ENCODE peak calls at places on chromosomes 2 and 18, in six cellular contexts. One of them, this sample, is unnamed.

GRCh38 chr2:12797815-12798214 is 81.1 kb downstream of the TRIB2 start:
- DNase-seq in ovary: no peak
- DNase-seq in prostate gland: no peak
- DNase-seq in naive thymus-derived CD4-positive, alpha-beta T cell: no peak
- DNase-seq in MM.1S: no peak
- DNase-seq in heart left ventricle: no peak
- DNase-seq in this sample: no peak

GRCh38 chr2:202023198-202023903 is 10.3 kb upstream of the FZD7 start:
- DNase-seq in ovary: no peak
- DNase-seq in MM.1S: no peak
- DNase-seq in heart left ventricle: no peak
- DNase-seq in naive thymus-derived CD4-positive, alpha-beta T cell: no peak
- DNase-seq in prostate gland: no peak
- DNase-seq in this sample: no peak

GRCh38 chr2:222302178-222303018 is 3.6 kb upstream of the PAX3 start:
- DNase-seq in MM.1S: no peak
- DNase-seq in ovary: no peak
- DNase-seq in naive thymus-derived CD4-positive, alpha-beta T cell: no peak
- DNase-seq in prostate gland: no peak
- DNase-seq in heart left ventricle: no peak
- DNase-seq in this sample: no peak

GRCh38 chr2:28025116-28025515 is 134.6 kb downstream of the BABAM2 start:
- DNase-seq in naive thymus-derived CD4-positive, alpha-beta T cell: no peak
- DNase-seq in prostate gland: no peak
- DNase-seq in heart left ventricle: no peak
- DNase-seq in MM.1S: no peak
- DNase-seq in ovary: no peak
- DNase-seq in this sample: no peak

GRCh38 chr2:46031124-46031523 is 266.1 kb upstream of the EPAS1 start:
- DNase-seq in heart left ventricle: no peak
- DNase-seq in ovary: no peak
- DNase-seq in prostate gland: no peak
- DNase-seq in naive thymus-derived CD4-positive, alpha-beta T cell: no peak
- DNase-seq in MM.1S: no peak
- DNase-seq in this sample: no peak

GRCh38 chr2:168894720-168895119 is 4.5 kb upstream of the SPC25 start:
- DNase-seq in prostate gland: no peak
- DNase-seq in naive thymus-derived CD4-positive, alpha-beta T cell: no peak
- DNase-seq in heart left ventricle: no peak
- DNase-seq in MM.1S: no peak
- DNase-seq in ovary: no peak
- DNase-seq in this sample: no peak

GRCh38 chr18:61597321-61597720 is 264.1 kb downstream of the CDH20 start:
- DNase-seq in ovary: no peak
- DNase-seq in heart left ventricle: no peak
- DNase-seq in prostate gland: no peak
- DNase-seq in naive thymus-derived CD4-positive, alpha-beta T cell: no peak
- DNase-seq in MM.1S: no peak
- DNase-seq in this sample: no peak

GRCh38 chr2:75375646-75376582 is 176.6 kb upstream of the TACR1 start:
- DNase-seq in prostate gland: no peak
- DNase-seq in naive thymus-derived CD4-positive, alpha-beta T cell: no peak
- DNase-seq in ovary: no peak
- DNase-seq in heart left ventricle: no peak
- DNase-seq in MM.1S: no peak
- DNase-seq in this sample: no peak

GRCh38 chr2:12402440-12403139 is 314.1 kb upstream of the TRIB2 start:
- DNase-seq in prostate gland: no peak
- DNase-seq in heart left ventricle: no peak
- DNase-seq in ovary: no peak
- DNase-seq in MM.1S: no peak
- DNase-seq in naive thymus-derived CD4-positive, alpha-beta T cell: no peak
- DNase-seq in this sample: no peak

GRCh38 chr2:203869610-203870042 is 2.1 kb downstream of the CTLA4 start:
- DNase-seq in MM.1S: no peak
- DNase-seq in ovary: no peak
- DNase-seq in naive thymus-derived CD4-positive, alpha-beta T cell: peak; percentile 67
- DNase-seq in heart left ventricle: no peak
- DNase-seq in prostate gland: no peak
- DNase-seq in this sample: peak; percentile 80

GRCh38 chr2:207166349-207167128 is 791 bp upstream of the KLF7 start:
- DNase-seq in MM.1S: peak; percentile 70
- DNase-seq in prostate gland: peak; percentile 67
- DNase-seq in naive thymus-derived CD4-positive, alpha-beta T cell: peak; percentile 67
- DNase-seq in ovary: peak; percentile 75
- DNase-seq in heart left ventricle: peak; percentile 89
- DNase-seq in this sample: peak; percentile 76

GRCh38 chr18:22999212-22999611 is 66.1 kb downstream of the RBBP8 start:
- DNase-seq in heart left ventricle: no peak
- DNase-seq in naive thymus-derived CD4-positive, alpha-beta T cell: no peak
- DNase-seq in MM.1S: no peak
- DNase-seq in ovary: no peak
- DNase-seq in prostate gland: no peak
- DNase-seq in this sample: no peak

GRCh38 chr2:70979626-70980025 is 1.2 kb downstream of the ANKRD53 start:
- DNase-seq in naive thymus-derived CD4-positive, alpha-beta T cell: no peak
- DNase-seq in heart left ventricle: no peak
- DNase-seq in MM.1S: no peak
- DNase-seq in ovary: no peak
- DNase-seq in prostate gland: no peak
- DNase-seq in this sample: no peak

GRCh38 chr2:140085674-140086073 is 1305.5 kb upstream of the NXPH2 start:
- DNase-seq in naive thymus-derived CD4-positive, alpha-beta T cell: no peak
- DNase-seq in MM.1S: no peak
- DNase-seq in ovary: no peak
- DNase-seq in heart left ventricle: no peak
- DNase-seq in prostate gland: no peak
- DNase-seq in this sample: no peak

GRCh38 chr2:167697194-167697593 is 550.2 kb downstream of the STK39 start:
- DNase-seq in ovary: no peak
- DNase-seq in prostate gland: no peak
- DNase-seq in naive thymus-derived CD4-positive, alpha-beta T cell: no peak
- DNase-seq in heart left ventricle: no peak
- DNase-seq in MM.1S: no peak
- DNase-seq in this sample: no peak

GRCh38 chr2:168552450-168552856 is 96.4 kb downstream of the CERS6 start:
- DNase-seq in naive thymus-derived CD4-positive, alpha-beta T cell: no peak
- DNase-seq in prostate gland: no peak
- DNase-seq in heart left ventricle: no peak
- DNase-seq in ovary: no peak
- DNase-seq in MM.1S: peak; percentile 42
- DNase-seq in this sample: no peak

GRCh38 chr2:5409925-5410360 is 282.2 kb upstream of the SOX11 start:
- DNase-seq in naive thymus-derived CD4-positive, alpha-beta T cell: no peak
- DNase-seq in prostate gland: no peak
- DNase-seq in MM.1S: no peak
- DNase-seq in ovary: no peak
- DNase-seq in heart left ventricle: no peak
- DNase-seq in this sample: no peak

GRCh38 chr2:23940976-23941605 is 828 bp downstream of the UBXN2A start:
- DNase-seq in naive thymus-derived CD4-positive, alpha-beta T cell: no peak
- DNase-seq in MM.1S: no peak
- DNase-seq in heart left ventricle: no peak
- DNase-seq in prostate gland: no peak
- DNase-seq in ovary: no peak
- DNase-seq in this sample: peak; percentile 34

GRCh38 chr2:222102746-222103349 is 195.9 kb downstream of the PAX3 start:
- DNase-seq in MM.1S: no peak
- DNase-seq in heart left ventricle: no peak
- DNase-seq in naive thymus-derived CD4-positive, alpha-beta T cell: no peak
- DNase-seq in ovary: no peak
- DNase-seq in prostate gland: no peak
- DNase-seq in this sample: no peak

GRCh38 chr2:2834105-2834504 is 503.0 kb upstream of the MYT1L start:
- DNase-seq in prostate gland: no peak
- DNase-seq in naive thymus-derived CD4-positive, alpha-beta T cell: no peak
- DNase-seq in ovary: no peak
- DNase-seq in heart left ventricle: no peak
- DNase-seq in MM.1S: no peak
- DNase-seq in this sample: no peak
- H3K4me3 ChIP-seq in prostate gland: no peak overlapping the region
- H3K4me3 ChIP-seq in naive thymus-derived CD4-positive, alpha-beta T cell: no peak overlapping the region
- H3K4me3 ChIP-seq in ovary: no peak overlapping the region
- H3K4me3 ChIP-seq in heart left ventricle: no peak overlapping the region
- H3K4me3 ChIP-seq in MM.1S: no peak overlapping the region
- H3K4me3 ChIP-seq in this sample: no peak overlapping the region

DNA sequence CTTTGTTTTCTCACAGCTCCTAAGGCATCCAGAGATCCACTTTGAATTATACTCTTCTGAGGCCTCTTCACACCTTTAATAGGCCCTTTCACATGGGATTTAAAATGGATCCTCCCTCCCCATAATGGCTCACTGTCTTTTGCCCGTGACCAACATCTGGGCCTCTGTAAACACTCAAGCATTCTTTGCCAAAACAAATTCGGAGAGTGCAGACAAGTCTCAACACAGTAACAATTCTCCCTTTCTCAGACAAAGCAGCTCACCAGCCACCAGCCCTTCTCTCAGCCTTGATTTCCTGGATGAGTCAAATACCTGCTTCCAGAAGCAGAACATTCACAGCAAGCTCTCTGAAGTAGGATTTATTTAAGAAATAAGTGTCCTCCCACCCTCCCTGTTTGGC is 14.0 kb upstream of the IMP4 start:
- DNase-seq in heart left ventricle: no peak
- DNase-seq in MM.1S: no peak
- DNase-seq in naive thymus-derived CD4-positive, alpha-beta T cell: no peak
- DNase-seq in prostate gland: no peak
- DNase-seq in ovary: no peak
- DNase-seq in this sample: no peak
- H3K4me1 ChIP-seq in heart left ventricle: no peaks in the 10 kb centered on the region
- H3K4me1 ChIP-seq in MM.1S: peaks cover 8% of the 10 kb centered on the region
- H3K4me1 ChIP-seq in naive thymus-derived CD4-positive, alpha-beta T cell: no peaks in the 10 kb centered on the region
- H3K4me1 ChIP-seq in prostate gland: no peaks in the 10 kb centered on the region
- H3K4me1 ChIP-seq in ovary: no peaks in the 10 kb centered on the region
- H3K4me1 ChIP-seq in this sample: peaks cover 4% of the 10 kb centered on the region

GRCh38 chr2:230674930-230675672 is 37.5 kb upstream of the CAB39 start:
- DNase-seq in ovary: no peak
- DNase-seq in prostate gland: no peak
- DNase-seq in heart left ventricle: no peak
- DNase-seq in MM.1S: no peak
- DNase-seq in naive thymus-derived CD4-positive, alpha-beta T cell: no peak
- DNase-seq in this sample: no peak

GRCh38 chr2:230672836-230673235 is 39.8 kb upstream of the CAB39 start:
- DNase-seq in MM.1S: no peak
- DNase-seq in naive thymus-derived CD4-positive, alpha-beta T cell: no peak
- DNase-seq in prostate gland: no peak
- DNase-seq in heart left ventricle: no peak
- DNase-seq in ovary: no peak
- DNase-seq in this sample: no peak

GRCh38 chr2:230671117-230671516 is 41.5 kb upstream of the CAB39 start:
- DNase-seq in naive thymus-derived CD4-positive, alpha-beta T cell: no peak
- DNase-seq in prostate gland: no peak
- DNase-seq in ovary: no peak
- DNase-seq in heart left ventricle: no peak
- DNase-seq in MM.1S: peak; percentile 65
- DNase-seq in this sample: no peak

GRCh38 chr2:230677182-230677946 is 35.3 kb upstream of the CAB39 start:
- DNase-seq in naive thymus-derived CD4-positive, alpha-beta T cell: no peak
- DNase-seq in MM.1S: no peak
- DNase-seq in heart left ventricle: no peak
- DNase-seq in prostate gland: no peak
- DNase-seq in ovary: no peak
- DNase-seq in this sample: no peak

GRCh38 chr2:230674401-230674800 is 38.2 kb upstream of the CAB39 start:
- DNase-seq in prostate gland: no peak
- DNase-seq in naive thymus-derived CD4-positive, alpha-beta T cell: no peak
- DNase-seq in heart left ventricle: no peak
- DNase-seq in ovary: no peak
- DNase-seq in MM.1S: no peak
- DNase-seq in this sample: no peak
- H3K27ac ChIP-seq in prostate gland: no peak overlapping the region
- H3K27ac ChIP-seq in naive thymus-derived CD4-positive, alpha-beta T cell: no peak overlapping the region
- H3K27ac ChIP-seq in heart left ventricle: no peak overlapping the region
- H3K27ac ChIP-seq in ovary: no peak overlapping the region
- H3K27ac ChIP-seq in MM.1S: no peak overlapping the region
- H3K27ac ChIP-seq in this sample: no peak overlapping the region

DNA sequence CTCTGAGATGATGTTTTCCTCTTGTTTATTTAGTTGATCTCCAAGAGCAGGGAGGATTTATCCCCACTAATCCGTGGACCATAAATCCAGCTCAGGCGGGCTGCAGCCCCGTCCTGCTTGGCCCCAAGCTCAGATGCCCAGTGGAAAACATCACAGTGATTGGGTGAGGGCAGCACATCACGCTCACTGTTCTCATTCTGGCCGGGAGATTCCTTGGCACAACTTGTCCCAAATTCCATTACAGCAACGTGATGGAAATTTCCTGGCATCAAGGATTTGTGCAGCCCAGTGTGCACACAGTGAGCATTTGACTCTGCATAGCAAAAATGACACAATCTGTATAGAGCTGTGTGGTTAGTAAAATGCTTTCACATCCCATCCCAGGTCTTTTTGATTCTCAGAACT is 96.8 kb downstream of the VAPA start:
- DNase-seq in MM.1S: no peak
- DNase-seq in naive thymus-derived CD4-positive, alpha-beta T cell: no peak
- DNase-seq in prostate gland: peak; percentile 54
- DNase-seq in heart left ventricle: peak; percentile 83
- DNase-seq in ovary: peak; percentile 54
- DNase-seq in this sample: no peak
- H3K4me3 ChIP-seq in MM.1S: no peak overlapping the region
- H3K4me3 ChIP-seq in naive thymus-derived CD4-positive, alpha-beta T cell: no peak overlapping the region
- H3K4me3 ChIP-seq in prostate gland: no peak overlapping the region
- H3K4me3 ChIP-seq in heart left ventricle: no peak overlapping the region
- H3K4me3 ChIP-seq in ovary: no peak overlapping the region
- H3K4me3 ChIP-seq in this sample: no peak overlapping the region

GRCh38 chr2:48251437-48252148 is 278.4 kb upstream of the STON1 start:
- DNase-seq in prostate gland: no peak
- DNase-seq in heart left ventricle: no peak
- DNase-seq in MM.1S: no peak
- DNase-seq in naive thymus-derived CD4-positive, alpha-beta T cell: no peak
- DNase-seq in ovary: no peak
- DNase-seq in this sample: no peak
- H3K4me1 ChIP-seq in prostate gland: peaks cover 4% of the 10 kb centered on the region
- H3K4me1 ChIP-seq in heart left ventricle: peaks cover 23% of the 10 kb centered on the region
- H3K4me1 ChIP-seq in MM.1S: peaks cover 11% of the 10 kb centered on the region
- H3K4me1 ChIP-seq in naive thymus-derived CD4-positive, alpha-beta T cell: no peaks in the 10 kb centered on the region
- H3K4me1 ChIP-seq in ovary: peaks cover 7% of the 10 kb centered on the region
- H3K4me1 ChIP-seq in this sample: no peaks in the 10 kb centered on the region

GRCh38 chr18:710418-711300 is 1.8 kb downstream of the ENOSF1 start:
- DNase-seq in MM.1S: no peak
- DNase-seq in ovary: no peak
- DNase-seq in heart left ventricle: no peak
- DNase-seq in naive thymus-derived CD4-positive, alpha-beta T cell: no peak
- DNase-seq in prostate gland: no peak
- DNase-seq in this sample: no peak
- H3K27ac ChIP-seq in MM.1S: no peak overlapping the region
- H3K27ac ChIP-seq in ovary: no peak overlapping the region
- H3K27ac ChIP-seq in heart left ventricle: no peak overlapping the region
- H3K27ac ChIP-seq in naive thymus-derived CD4-positive, alpha-beta T cell: peak overlapping the region; percentile 76
- H3K27ac ChIP-seq in prostate gland: no peak overlapping the region
- H3K27ac ChIP-seq in this sample: peak overlapping the region; percentile 73

This sample was measured in CD4-positive, alpha-beta memory T cell.